ENCODE peak calls at places on chromosomes 2 and 18, in five cellular contexts. R is lung microvascular endothelial cell; J is mammary epithelial cell; H is stimulated activated naive CD4-positive, alpha-beta T cell; U is GM13976. W is an unnamed sample.

GRCh38 chr2:84187258-84187657 is 271.8 kb downstream of the SUCLG1 start:
- DNase-seq in H (no peak), U (no peak), R (no peak), J (no peak), W (no peak)

GRCh38 chr2:8511868-8512612 is 169.8 kb upstream of the ID2 start:
- DNase-seq in U (no peak), H (no peak), J (no peak), R (no peak), W (no peak)

GRCh38 chr18:23635283-23636040 is 27.2 kb downstream of the ANKRD29 start:
- DNase-seq in U (no peak), R (no peak), H (no peak), J (peak; percentile 71), W (no peak)

GRCh38 chr2:232042911-232043564 is 81.5 kb downstream of the DIS3L2 start:
- DNase-seq in U (no peak), H (no peak), R (no peak), J (peak; percentile 28), W (no peak)

GRCh38 chr2:170950221-170950737 is 21.2 kb downstream of the GORASP2 start:
- DNase-seq in R (no peak), U (no peak), J (no peak), H (no peak), W (no peak)

GRCh38 chr2:222563319-222563718 is 92.6 kb downstream of the FARSB start:
- DNase-seq in H (no peak), J (no peak), R (no peak), U (no peak), W (no peak)

GRCh38 chr2:191758420-191759199 is 80.7 kb downstream of the NABP1 start:
- DNase-seq in H (peak; percentile 24), R (peak; percentile 61), U (peak; percentile 80), J (peak; percentile 80), W (peak; percentile 42)

GRCh38 chr2:47867205-47867604 is 39.1 kb downstream of the FBXO11 start:
- DNase-seq in R (peak; percentile 98), H (no peak), J (peak; percentile 77), U (no peak), W (no peak)

GRCh38 chr2:37223131-37223530 is 8.3 kb downstream of the CEBPZ start:
- DNase-seq in R (no peak), H (no peak), U (no peak), J (no peak), W (no peak)

GRCh38 chr2:110853516-110853915 is 121.1 kb downstream of the ACOXL start:
- DNase-seq in R (peak; percentile 52), J (no peak), U (peak; percentile 52), H (peak; percentile 27), W (peak; percentile 73)

GRCh38 chr2:109214651-109215371 is 85.8 kb downstream of the SH3RF3 start:
- DNase-seq in U (no peak), R (no peak), J (no peak), H (peak; percentile 41), W (no peak)

GRCh38 chr2:214713080-214713830 is 96.2 kb downstream of the BARD1 start:
- DNase-seq in U (no peak), J (peak; percentile 76), R (peak; percentile 71), H (no peak), W (no peak)

GRCh38 chr2:72824224-72824842 is 1.5 kb downstream of the EXOC6B start:
- DNase-seq in J (peak; percentile 78), R (no peak), U (no peak), H (no peak), W (no peak)

GRCh38 chr2:105765415-105766299 is 20.9 kb downstream of the NCK2 start:
- DNase-seq in J (peak; percentile 74), H (no peak), R (no peak), U (no peak), W (no peak)

GRCh38 chr2:241751152-241751551 is 16.7 kb downstream of the D2HGDH start:
- DNase-seq in R (no peak), J (no peak), U (no peak), H (no peak), W (no peak)

GRCh38 chr18:32424696-32425095 is 46.0 kb downstream of the GAREM1 start:
- DNase-seq in H (no peak), U (no peak), J (no peak), R (no peak), W (no peak)

GRCh38 chr2:232929303-232930123 is 59.4 kb downstream of the SNORC start:
- DNase-seq in H (no peak), U (no peak), J (no peak), R (no peak), W (no peak)

GRCh38 chr2:104836837-104837236 is 17.1 kb upstream of the POU3F3 start:
- DNase-seq in H (no peak), U (no peak), R (no peak), J (no peak), W (no peak)

GRCh38 chr2:203914546-203915169 is 21.9 kb upstream of the ICOS start:
- DNase-seq in J (no peak), U (peak; percentile 44), H (no peak), R (no peak), W (no peak)

GRCh38 chr2:180583441-180584140 is 396.8 kb upstream of the UBE2E3 start:
- DNase-seq in H (no peak), R (no peak), J (no peak), U (no peak), W (no peak)

GRCh38 chr18:5103693-5104092 is 93.4 kb downstream of the AKAIN1 start:
- DNase-seq in J (no peak), H (no peak), U (no peak), R (no peak), W (no peak)

GRCh38 chr2:3198119-3198518 is 179.5 kb downstream of the EIPR1 start:
- DNase-seq in H (no peak), R (peak; percentile 19), J (no peak), U (no peak), W (no peak)

GRCh38 chr2:50751255-50752069 is 280.5 kb downstream of the NRXN1 start:
- DNase-seq in H (no peak), J (no peak), R (no peak), U (no peak), W (no peak)

GRCh38 chr2:169365093-169365483 is 2.8 kb upstream of the LRP2 start:
- DNase-seq in H (peak; percentile 22), R (peak; percentile 8), J (no peak), U (peak; percentile 46), W (no peak)

GRCh38 chr2:15189236-15189635 is 371.9 kb downstream of the NBAS start:
- DNase-seq in H (no peak), R (no peak), J (no peak), U (no peak), W (no peak)

GRCh38 chr2:28648671-28649395 is 102.8 kb upstream of the PPP1CB start:
- DNase-seq in J (no peak), H (no peak), U (no peak), R (no peak), W (no peak)

GRCh38 chr2:18659891-18660290 is 70.5 kb upstream of the NT5C1B start:
- DNase-seq in R (no peak), J (no peak), U (no peak), H (no peak), W (no peak)

GRCh38 chr2:238102865-238103264 is 2.7 kb downstream of the ESPNL start:
- DNase-seq in H (no peak), U (no peak), R (no peak), J (no peak), W (peak; percentile 13)

GRCh38 chr18:39521164-39521563 is 1955.6 kb upstream of the CELF4 start:
- DNase-seq in U (no peak), R (no peak), J (peak; percentile 6), H (no peak), W (no peak)

GRCh38 chr2:135121016-135121657 is 69.0 kb downstream of the RAB3GAP1 start:
- DNase-seq in J (no peak), H (no peak), U (no peak), R (no peak), W (no peak)

GRCh38 chr2:85457877-85458316 is 39.4 kb downstream of the SH2D6 start:
- DNase-seq in U (no peak), R (no peak), J (peak; percentile 86), H (no peak), W (no peak)

GRCh38 chr2:168156661-168157060 is 90.7 kb downstream of the STK39 start:
- DNase-seq in R (no peak), H (no peak), U (no peak), J (peak; percentile 81), W (no peak)

GRCh38 chr2:200741468-200742202 is 70.1 kb upstream of the BZW1 start:
- DNase-seq in U (no peak), H (no peak), R (peak; percentile 23), J (no peak), W (no peak)

GRCh38 chr2:83113953-83114352 is 1345.1 kb downstream of the SUCLG1 start:
- DNase-seq in U (no peak), H (no peak), R (no peak), J (no peak), W (no peak)

W was measured in naive thymus-derived CD8-positive, alpha-beta T cell.